ENCODE peak calls at places on chromosomes 1 and 21, in four cellular contexts. Z, O, M and K are unnamed samples. For H3K4me1, the result is how much of the 10 kb centered on the place peaks cover.

GRCh38 chr1:112461200-112461871 is 47.4 kb upstream of the WNT2B start:
- DNase-seq in Z (no peak), O (no peak), M (no peak), K (peak)

GRCh38 chr21:38766987-38767722 is 38.6 kb upstream of the ETS2 start:
- DNase-seq in Z (no peak), O (no peak), M (peak), K (no peak)

GRCh38 chr1:162916821-162917613 is 56.0 kb upstream of the CCDC190 start:
- DNase-seq in Z (no peak), O (no peak), M (no peak), K (no peak)

GRCh38 chr1:9250586-9251381 is 16.2 kb downstream of the H6PD start:
- DNase-seq in Z (peak), O (no peak), M (peak), K (no peak)

GRCh38 chr1:31593770-31594632 is 17.7 kb downstream of the TINAGL1 start:
- DNase-seq in Z (peak), O (peak), M (peak), K (peak)

GRCh38 chr1:200893411-200893901 is 1.2 kb upstream of the INAVA start:
- DNase-seq in Z (no peak), O (no peak), M (no peak), K (no peak)

GRCh38 chr1:23591460-23592208 is 32.3 kb upstream of the ID3 start:
- DNase-seq in Z (no peak), O (no peak), M (peak), K (no peak)

GRCh38 chr1:90574692-90575370 is 142.3 kb downstream of the BARHL2 start:
- DNase-seq in Z (no peak), O (no peak), M (no peak), K (no peak)

GRCh38 chr1:110783292-110783918 is 89.5 kb upstream of the CD53 start:
- DNase-seq in Z (no peak), O (peak), M (peak), K (peak)

GRCh38 chr1:170692866-170693575 is 29.1 kb downstream of the PRRX1 start:
- DNase-seq in Z (no peak), O (peak), M (no peak), K (peak)

GRCh38 chr1:246566808-246567154 is 525 bp downstream of the CNST start:
- DNase-seq in Z (no peak), O (no peak), M (no peak), K (no peak)

GRCh38 chr1:160149706-160150105 is 1.7 kb upstream of the ATP1A4 start:
- DNase-seq in Z (no peak), O (peak), M (no peak), K (peak)

GRCh38 chr1:97599447-97599846 is 321.4 kb downstream of the DPYD start:
- DNase-seq in Z (no peak), O (no peak), M (no peak), K (peak)

GRCh38 chr1:78348526-78349284 is 142.1 kb upstream of the PTGFR start:
- DNase-seq in Z (no peak), O (peak), M (no peak), K (no peak)

GRCh38 chr1:197786280-197786679 is 11.0 kb upstream of the DENND1B start:
- DNase-seq in Z (no peak), O (no peak), M (no peak), K (peak)

GRCh38 chr1:24501371-24502167 is 1.1 kb upstream of the RCAN3 start:
- DNase-seq in Z (peak), O (no peak), M (no peak), K (peak)

GRCh38 chr1:152186556-152187285 is 27.7 kb upstream of the RPTN start:
- DNase-seq in Z (no peak), O (no peak), M (no peak), K (peak)

GRCh38 chr1:182684128-182684828 is at the start of gene RGS8:
- DNase-seq in Z (no peak), O (no peak), M (no peak), K (no peak)

GRCh38 chr1:905071-905749 is 18.5 kb upstream of the SAMD11 start:
- DNase-seq in Z (peak), O (peak), M (no peak), K (peak)

GRCh38 chr1:85689788-85690404 is 18.3 kb downstream of the ZNHIT6 start:
- DNase-seq in Z (no peak), O (no peak), M (no peak), K (no peak)

GRCh38 chr21:42460391-42461184 is 35.4 kb downstream of the RSPH1 start:
- DNase-seq in Z (no peak), O (no peak), M (no peak), K (no peak)

GRCh38 chr1:245571872-245572294 is 417.1 kb downstream of the KIF26B start:
- DNase-seq in Z (no peak), O (no peak), M (peak), K (no peak)

DNA sequence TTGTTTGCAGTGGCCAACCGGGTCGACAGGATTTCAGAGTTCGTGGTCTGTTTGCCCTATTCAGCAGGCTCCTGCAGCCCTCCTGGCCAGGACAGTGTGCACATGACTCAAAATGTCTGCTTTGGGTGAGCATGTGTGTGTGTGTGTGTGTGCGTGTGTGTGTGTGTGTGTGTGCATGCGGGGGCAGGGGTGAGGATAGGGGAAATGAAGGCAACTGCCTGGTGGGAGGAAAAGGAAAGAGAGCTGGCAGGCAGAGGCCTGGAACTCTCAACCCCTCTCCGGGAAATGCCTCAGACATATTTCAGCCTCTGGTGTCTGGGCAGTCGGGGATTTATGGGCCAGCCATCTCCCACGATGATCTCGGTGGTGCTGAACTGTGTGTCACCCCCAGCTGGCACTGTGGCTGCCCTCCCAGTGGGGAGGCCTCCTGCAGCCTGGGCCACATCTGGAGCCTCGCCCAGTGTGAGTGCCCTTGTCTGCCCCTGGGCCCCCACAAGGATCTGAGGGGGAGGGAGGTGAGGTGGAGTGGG is 15.2 kb downstream of the CDCP2 start:
- DNase-seq in Z (no peak), O (peak), M (no peak), K (peak)
- H3K4me1 ChIP-seq in Z (under half), O (under half), M (under half), K (under half)

DNA sequence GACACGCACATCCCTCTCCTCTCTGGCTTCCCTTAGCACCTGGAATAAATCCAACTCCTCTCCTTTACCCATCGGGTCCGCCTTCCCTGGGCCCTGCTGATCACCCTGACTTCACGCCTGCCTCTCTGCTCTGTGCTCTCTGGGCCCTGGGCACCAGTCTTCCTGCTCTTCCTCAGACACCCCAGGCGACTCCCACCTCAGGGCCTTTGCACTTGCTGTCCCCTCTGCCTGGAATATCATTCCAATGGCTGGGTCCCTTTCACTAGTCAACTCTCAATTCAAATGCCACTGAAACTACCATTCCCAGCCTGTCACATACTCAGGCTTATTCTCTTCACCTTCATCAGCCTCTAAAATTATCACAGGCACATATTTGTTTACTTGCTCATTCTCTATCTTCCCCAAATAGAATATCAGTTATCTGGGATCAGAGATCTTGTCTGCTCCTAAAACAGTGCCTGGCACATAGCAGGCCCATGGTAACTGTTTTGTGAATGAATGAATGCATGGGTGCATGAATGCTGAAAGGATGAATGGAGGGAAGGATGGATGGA is 27.2 kb upstream of the SELENON start:
- DNase-seq in Z (no peak), O (no peak), M (no peak), K (no peak)
- H3K4me1 ChIP-seq in Z (under half), O (under half), M (half or more), K (under half)

GRCh38 chr21:45466330-45467220 is 61.6 kb downstream of the COL18A1 start:
- DNase-seq in Z (peak), O (no peak), M (no peak), K (no peak)

GRCh38 chr21:45464309-45464708 is 59.3 kb downstream of the COL18A1 start:
- DNase-seq in Z (no peak), O (no peak), M (no peak), K (no peak)

GRCh38 chr21:45465105-45465504 is 60.1 kb downstream of the COL18A1 start:
- DNase-seq in Z (peak), O (no peak), M (no peak), K (no peak)

GRCh38 chr21:45467221-45467779 is 62.3 kb downstream of the COL18A1 start:
- DNase-seq in Z (peak), O (no peak), M (no peak), K (peak)

GRCh38 chr21:45465611-45466329 is 60.8 kb downstream of the COL18A1 start:
- DNase-seq in Z (peak), O (no peak), M (no peak), K (no peak)
- H3K4me1 ChIP-seq in Z (under half), O (under half), M (half or more), K (under half)

DNA sequence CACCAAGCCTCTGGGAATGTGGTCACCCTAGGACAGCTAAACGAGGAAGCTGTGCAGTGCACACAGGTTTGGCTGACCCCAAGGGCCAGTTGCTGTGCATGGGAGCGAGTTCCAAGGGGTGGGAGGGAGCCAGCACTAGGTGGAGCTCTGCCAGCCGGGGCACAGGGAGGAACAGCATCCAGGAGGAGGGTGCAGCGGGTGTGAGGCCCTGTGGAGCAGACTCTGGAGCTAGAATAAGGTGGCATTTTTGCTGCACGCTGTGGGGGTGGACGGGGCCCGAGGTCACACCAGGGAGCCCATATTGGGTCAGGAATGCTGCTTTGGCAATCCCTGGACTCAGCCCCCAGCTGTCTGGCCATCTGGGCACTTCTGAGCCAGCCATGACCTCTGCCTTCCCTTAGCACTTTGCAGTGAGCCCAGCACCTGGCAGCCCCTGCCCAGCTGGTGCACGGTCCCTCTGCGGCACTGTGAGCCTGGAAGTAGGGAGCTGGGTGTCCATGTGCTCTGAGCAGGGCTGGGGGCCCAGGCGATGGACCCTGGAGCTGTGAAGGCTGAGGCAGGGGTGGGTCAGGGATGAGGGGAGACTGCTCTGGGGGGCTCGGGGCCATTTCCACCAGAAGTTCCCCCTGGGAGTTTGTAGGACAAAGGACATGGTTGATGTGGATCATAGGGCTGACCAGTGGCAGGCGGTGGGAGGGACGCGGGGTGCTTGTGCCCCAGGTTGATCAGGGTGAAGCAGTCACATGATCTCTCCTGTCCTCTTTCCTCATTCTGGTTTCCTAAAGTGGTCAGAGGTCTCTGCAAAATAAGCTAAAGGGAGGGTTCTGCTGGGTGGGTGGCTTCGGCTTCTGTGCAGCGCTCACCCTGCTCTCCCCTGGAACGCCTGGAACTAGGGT is 8.9 kb downstream of the PDXK start:
- DNase-seq in Z (peak), O (peak), M (peak), K (peak)
- H3K4me1 ChIP-seq in Z (under half), O (under half), M (half or more), K (half or more)

DNA sequence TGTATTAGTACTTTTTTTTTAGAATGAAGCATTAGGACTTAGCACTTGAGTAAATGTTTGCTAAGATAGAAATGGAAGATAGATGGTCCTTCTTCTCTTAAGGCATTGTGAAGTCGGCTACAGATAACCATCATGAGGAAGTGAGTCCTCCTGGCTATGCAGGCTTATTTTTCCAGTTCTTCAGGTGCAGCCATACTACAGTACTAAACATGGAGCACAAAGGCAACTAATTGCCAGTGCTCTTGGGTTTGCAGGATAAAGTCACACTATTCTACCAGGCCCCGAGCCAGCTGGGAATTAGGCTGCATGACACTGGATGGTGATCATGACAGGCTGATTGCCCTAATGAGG is 197.3 kb upstream of the SGIP1 start:
- DNase-seq in Z (no peak), O (no peak), M (no peak), K (no peak)
- H3K4me1 ChIP-seq in Z (under half), O (under half), M (under half), K (under half)

GRCh38 chr1:2232916-2233438 is 4.9 kb downstream of the SKI start:
- DNase-seq in Z (peak), O (no peak), M (no peak), K (peak)

GRCh38 chr1:2233468-2233867 is 5.3 kb downstream of the SKI start:
- DNase-seq in Z (peak), O (no peak), M (no peak), K (peak)

GRCh38 chr1:2231667-2232254 is 3.6 kb downstream of the SKI start:
- DNase-seq in Z (peak), O (peak), M (peak), K (peak)

GRCh38 chr1:2230781-2231666 is 2.9 kb downstream of the SKI start:
- DNase-seq in Z (peak), O (peak), M (no peak), K (peak)

DNA sequence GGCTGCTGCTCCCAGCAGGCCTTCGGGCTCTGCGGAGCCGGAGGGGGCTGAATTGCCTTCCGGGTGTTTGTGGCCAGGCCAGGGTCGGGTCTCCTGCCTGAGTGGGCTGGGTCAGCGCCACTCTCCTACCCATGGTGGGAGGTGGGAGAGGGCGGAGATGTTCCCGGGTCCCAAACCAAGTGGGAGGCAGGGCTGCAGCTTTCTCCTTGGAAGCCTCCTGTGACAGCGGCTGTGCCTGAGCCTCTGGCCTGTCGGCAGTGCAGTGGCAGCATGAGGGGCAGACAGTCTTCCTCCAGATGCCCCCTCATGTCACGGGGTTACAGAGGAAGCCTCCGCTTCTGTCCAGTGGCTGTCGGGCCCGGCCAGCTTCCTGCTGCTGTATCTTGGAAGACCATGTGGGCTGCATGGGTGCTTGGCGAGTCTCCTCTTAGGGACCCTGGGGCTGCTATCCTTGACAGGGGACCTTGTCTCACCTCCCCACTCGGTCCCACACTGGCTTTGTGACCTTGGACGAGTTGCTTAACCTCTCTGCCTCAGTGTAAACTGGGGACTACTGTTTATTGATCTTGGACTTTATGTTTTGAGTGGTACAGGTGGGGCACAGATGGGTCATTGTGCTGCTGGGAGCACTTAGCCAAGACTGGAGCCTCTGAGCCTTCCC is 4.3 kb downstream of the SKI start:
- DNase-seq in Z (peak), O (no peak), M (peak), K (peak)
- H3K4me1 ChIP-seq in Z (under half), O (under half), M (half or more), K (under half)

GRCh38 chr1:223832637-223832943 is 13.2 kb downstream of the TP53BP2 start:
- DNase-seq in Z (peak), O (no peak), M (no peak), K (peak)
- H3K4me1 ChIP-seq in Z (under half), O (under half), M (under half), K (under half)

GRCh38 chr21:41321908-41322495 is 5.4 kb downstream of the FAM3B start:
- DNase-seq in Z (no peak), O (no peak), M (no peak), K (no peak)
- H3K4me1 ChIP-seq in Z (under half), O (under half), M (half or more), K (under half)